ENCODE peak calls at places on chromosomes 11 and 22, in four cellular contexts. I is stimulated activated CD8-positive, alpha-beta memory T cell treated with anti-CD3 and anti-CD28 coated beads, Interleukin-12 subunit alpha, Interleukin-12 subunit beta, amount 100 ng/mL, for 4 hours; D is endodermal cell; H is tibial nerve. N is an unnamed sample.

GRCh38 chr22:38959574-38959973 is 2.2 kb downstream of the APOBEC3A start:
- DNase-seq in I (no peak), D (no peak), H (no peak), N (no peak)

GRCh38 chr11:130434521-130435223 is 6.3 kb upstream of the ADAMTS8 start:
- DNase-seq in I (peak), D (peak), H (peak), N (peak)

GRCh38 chr22:44950806-44951509 is 58.8 kb downstream of the PHF21B start:
- DNase-seq in I (no peak), D (no peak), H (no peak), N (no peak)

GRCh38 chr22:20619042-20619892 is 111.9 kb downstream of the MED15 start:
- DNase-seq in I (no peak), D (no peak), H (no peak), N (no peak)

GRCh38 chr11:78000193-78000592 is 5.7 kb upstream of the INTS4 start:
- DNase-seq in I (no peak), D (peak), H (no peak), N (no peak)

GRCh38 chr11:133382217-133382746 is 150.0 kb downstream of the OPCML start:
- DNase-seq in I (no peak), D (no peak), H (no peak), N (no peak)

GRCh38 chr11:2794419-2794795 is 91.2 kb downstream of the CDKN1C start:
- DNase-seq in I (no peak), D (peak), H (peak), N (peak)

GRCh38 chr11:55942785-55943392 is 6.7 kb upstream of the OR5I1 start:
- DNase-seq in I (no peak), D (no peak), H (no peak), N (no peak)

GRCh38 chr11:132402056-132402684 is 1031.8 kb downstream of the NTM start:
- DNase-seq in I (no peak), D (peak), H (no peak), N (no peak)

GRCh38 chr11:12088047-12088481 is 22.3 kb upstream of the MICAL2 start:
- DNase-seq in I (no peak), D (no peak), H (no peak), N (peak)

GRCh38 chr11:123302751-123303195 is 107.7 kb upstream of the CLMP start:
- DNase-seq in I (no peak), D (peak), H (no peak), N (no peak)

GRCh38 chr11:61114913-61115312 is 12.6 kb downstream of the CD5 start:
- DNase-seq in I (no peak), D (no peak), H (no peak), N (no peak)

GRCh38 chr11:111306321-111306720 is 8.0 kb downstream of the POU2AF3 start:
- DNase-seq in I (no peak), D (no peak), H (no peak), N (no peak)